ENCODE peak calls at places on chromosome 21, in ten cellular contexts. N is mammary epithelial cell, S is GM23338, M is transverse colon, A is AG10803, R is progenitor cell of endocrine pancreas, E is AG09309, D is GM12878, X is RWPE2, Q is WTC11. T is an unnamed sample.

GRCh38 chr21:21084179-21084578 is 86.0 kb downstream of the NCAM2 start:
- DNase-seq in Q (no peak), M (no peak), X (no peak), E (no peak), D (no peak), A (peak), S (no peak), N (no peak), R (no peak), T (no peak)

GRCh38 chr21:43764576-43765495 is 11.3 kb downstream of the CSTB start:
- DNase-seq in M (no peak), E (no peak), R (no peak), N (no peak), X (no peak), Q (no peak), A (no peak), S (no peak), D (no peak), T (no peak)

GRCh38 chr21:31530918-31531705 is 128.4 kb upstream of the SOD1 start:
- DNase-seq in S (no peak), D (no peak), X (no peak), A (no peak), N (no peak), R (no peak), Q (no peak), M (peak), E (no peak), T (no peak)

GRCh38 chr21:42614811-42615342 is 38.5 kb upstream of the PDE9A start:
- DNase-seq in N (peak), A (no peak), D (no peak), X (peak), R (no peak), S (peak), E (no peak), M (peak), Q (no peak), T (peak)

GRCh38 chr21:38234395-38235142 is 22.2 kb upstream of the KCNJ15 start:
- DNase-seq in R (no peak), D (no peak), A (no peak), Q (no peak), M (peak), E (no peak), N (peak), X (peak), S (no peak), T (no peak)

GRCh38 chr21:44398499-44398898 is 45.1 kb downstream of the TRPM2 start:
- DNase-seq in A (no peak), X (no peak), Q (no peak), E (peak), M (no peak), R (no peak), S (no peak), N (no peak), D (no peak), T (no peak)

GRCh38 chr21:42760977-42761751 is 107.7 kb downstream of the PDE9A start:
- DNase-seq in M (no peak), A (no peak), R (no peak), Q (no peak), S (no peak), E (no peak), X (no peak), D (no peak), N (no peak), T (no peak)

GRCh38 chr21:35014302-35015044 is 34.6 kb downstream of the RUNX1 start:
- DNase-seq in N (peak), X (no peak), S (no peak), E (no peak), A (no peak), Q (no peak), R (no peak), D (no peak), M (no peak), T (no peak)

GRCh38 chr21:38244885-38245869 is 11.6 kb upstream of the KCNJ15 start:
- DNase-seq in Q (no peak), E (peak), N (peak), M (no peak), R (no peak), D (peak), S (no peak), X (peak), A (peak), T (no peak)

GRCh38 chr21:38661296-38662223 is 144.2 kb upstream of the ETS2 start:
- DNase-seq in S (peak), Q (peak), N (no peak), A (peak), E (no peak), M (peak), R (no peak), X (no peak), D (no peak), T (peak)

GRCh38 chr21:41722052-41723018 is 44.5 kb downstream of the RIPK4 start:
- DNase-seq in E (no peak), N (no peak), D (no peak), M (no peak), A (no peak), X (no peak), R (no peak), S (no peak), Q (no peak), T (no peak)

GRCh38 chr21:46620846-46621245 is 14.6 kb upstream of the PRMT2 start:
- DNase-seq in Q (no peak), S (no peak), M (no peak), X (no peak), E (no peak), N (no peak), A (no peak), R (no peak), D (no peak), T (no peak)

GRCh38 chr21:43719748-43720538 is 1.0 kb downstream of the PDXK start:
- DNase-seq in S (no peak), M (no peak), Q (no peak), R (no peak), X (no peak), A (no peak), E (no peak), D (no peak), N (no peak), T (no peak)

GRCh38 chr21:44020551-44020950 is 8.4 kb downstream of the TRAPPC10 start:
- DNase-seq in A (no peak), S (no peak), N (no peak), R (no peak), D (no peak), M (no peak), X (no peak), Q (no peak), E (no peak), T (no peak)

GRCh38 chr21:41957991-41958766 is 4.4 kb upstream of the C2CD2 start:
- DNase-seq in R (no peak), E (peak), D (no peak), S (peak), M (peak), X (no peak), Q (no peak), N (peak), A (peak), T (no peak)

GRCh38 chr21:43727571-43728466 is 8.9 kb downstream of the PDXK start:
- DNase-seq in N (no peak), S (no peak), X (no peak), A (peak), E (no peak), R (no peak), Q (peak), D (no peak), M (no peak), T (no peak)

GRCh38 chr21:41207401-41208388 is 39.7 kb downstream of the BACE2 start:
- DNase-seq in X (no peak), Q (no peak), S (no peak), D (no peak), A (peak), R (no peak), N (peak), M (peak), E (peak), T (no peak)

GRCh38 chr21:24223625-24224024 is 1383.7 kb downstream of the MRPL39 start:
- DNase-seq in A (no peak), M (no peak), R (no peak), Q (no peak), X (no peak), N (no peak), D (no peak), S (no peak), E (no peak), T (no peak)

GRCh38 chr21:45511007-45511406 is 31.2 kb downstream of the SLC19A1 start:
- DNase-seq in S (no peak), Q (no peak), R (no peak), M (no peak), X (no peak), N (no peak), E (no peak), A (no peak), D (no peak), T (no peak)

GRCh38 chr21:45510466-45510955 is 31.7 kb downstream of the SLC19A1 start:
- DNase-seq in R (no peak), X (no peak), S (no peak), N (no peak), A (no peak), Q (no peak), M (no peak), E (no peak), D (no peak), T (no peak)

GRCh38 chr21:45507888-45508508 is 34.2 kb downstream of the SLC19A1 start:
- DNase-seq in S (no peak), R (no peak), N (no peak), M (no peak), X (no peak), D (no peak), A (no peak), E (no peak), Q (no peak), T (no peak)

GRCh38 chr21:45508607-45509565 is 33.4 kb downstream of the SLC19A1 start:
- DNase-seq in A (no peak), N (no peak), Q (no peak), E (no peak), D (no peak), R (no peak), M (no peak), X (peak), S (no peak), T (peak)

DNA sequence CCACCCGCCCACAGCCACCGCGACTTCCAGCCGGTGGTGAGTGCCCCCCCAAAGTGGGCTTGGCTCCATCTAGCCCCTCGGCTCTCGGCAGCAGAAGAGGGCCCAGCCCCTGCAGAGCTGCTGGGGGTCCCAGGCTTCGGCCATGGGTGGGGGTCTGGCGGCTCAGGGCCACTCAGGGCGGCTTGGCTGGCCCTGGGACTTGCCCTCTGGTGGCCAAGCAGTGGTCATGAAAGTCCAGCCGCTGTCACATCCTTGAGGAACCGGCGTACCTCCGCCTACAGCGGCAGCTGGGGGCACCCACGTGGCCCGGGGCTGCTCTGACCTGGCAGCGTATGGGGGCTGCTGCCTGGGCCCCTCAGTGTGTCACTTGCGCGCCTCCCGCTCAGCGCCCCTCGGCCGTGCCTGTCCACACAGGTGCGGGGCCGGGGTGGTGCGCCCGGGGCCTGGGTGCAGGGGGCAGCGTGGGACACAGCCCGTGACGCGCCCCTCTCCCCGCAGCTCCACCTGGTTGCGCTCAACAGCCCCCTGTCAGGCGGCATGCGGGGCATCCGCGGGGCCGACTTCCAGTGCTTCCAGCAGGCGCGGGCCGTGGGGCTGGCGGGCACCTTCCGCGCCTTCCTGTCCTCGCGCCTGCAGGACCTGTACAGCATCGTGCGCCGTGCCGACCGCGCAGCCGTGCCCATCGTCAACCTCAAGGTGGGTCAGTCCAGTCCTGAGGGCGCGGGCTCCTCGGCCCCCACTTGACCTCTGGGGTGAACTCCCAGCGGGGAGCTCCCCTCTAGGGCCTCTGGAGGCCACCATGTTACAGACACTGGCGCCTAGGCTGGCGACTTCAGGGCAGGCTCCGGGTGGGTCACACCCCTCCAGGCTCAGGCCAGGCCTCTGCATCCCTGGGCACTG is 32.4 kb downstream of the SLC19A1 start:
- DNase-seq in Q (no peak), M (no peak), N (no peak), S (peak), D (no peak), R (no peak), X (peak), A (no peak), E (no peak), T (peak)
- TF ChIP-seq CTCF in Q (no peak), M (no peak), N (no peak), S (peak), D (no peak), R (peak), X (no peak), A (no peak), E (peak), T (no peak)

GRCh38 chr21:33299181-33299752 is 25.5 kb upstream of the IFNAR1 start:
- DNase-seq in S (peak), N (peak), M (peak), R (no peak), A (no peak), D (peak), E (no peak), X (no peak), Q (no peak), T (no peak)
- TF ChIP-seq CTCF in S (no peak), N (peak), M (no peak), R (no peak), A (no peak), D (no peak), E (no peak), X (no peak), Q (no peak), T (no peak)

GRCh38 chr21:37060296-37060695 is 12.6 kb downstream of the PIGP start:
- DNase-seq in R (no peak), Q (no peak), N (peak), A (peak), E (peak), M (peak), D (no peak), S (peak), X (no peak), T (peak)
- TF ChIP-seq CTCF in R (no peak), Q (no peak), N (peak), A (peak), E (peak), M (no peak), D (no peak), S (no peak), X (peak), T (no peak)

DNA sequence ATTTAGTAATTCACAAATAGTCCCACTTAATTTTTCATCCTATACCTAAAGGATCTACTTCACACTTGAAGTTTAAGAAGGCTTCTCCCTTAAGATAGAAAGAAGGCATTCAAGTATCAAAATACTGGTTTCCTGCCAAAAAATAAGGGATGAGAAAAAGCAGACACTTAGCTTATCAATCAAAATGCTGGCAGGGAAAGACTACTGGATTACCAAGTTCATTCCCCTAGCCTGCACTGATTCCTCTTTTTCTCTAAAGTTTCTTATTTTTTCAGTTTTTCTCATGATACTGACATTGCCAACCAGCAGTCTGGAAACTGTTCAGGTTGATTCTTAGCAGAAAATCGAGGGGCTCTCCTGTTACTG is 204.6 kb downstream of the GABPA start:
- DNase-seq in E (no peak), S (no peak), D (no peak), Q (no peak), N (no peak), A (no peak), R (no peak), X (no peak), M (no peak), T (no peak)
- TF ChIP-seq CTCF in E (no peak), S (no peak), D (no peak), Q (no peak), N (no peak), A (no peak), R (no peak), X (no peak), M (no peak), T (no peak)

GRCh38 chr21:18801468-18801867 is 397.9 kb upstream of the TMPRSS15 start:
- DNase-seq in Q (peak), R (no peak), N (no peak), S (peak), E (no peak), M (no peak), A (no peak), X (no peak), D (no peak), T (no peak)
- TF ChIP-seq CTCF in Q (no peak), R (peak), N (no peak), S (peak), E (no peak), M (no peak), A (no peak), X (peak), D (no peak), T (no peak)

GRCh38 chr21:18772404-18772803 is 368.8 kb upstream of the TMPRSS15 start:
- DNase-seq in X (no peak), Q (no peak), A (no peak), E (no peak), S (no peak), M (no peak), N (no peak), D (no peak), R (no peak), T (no peak)
- TF ChIP-seq CTCF in X (no peak), Q (no peak), A (no peak), E (no peak), S (no peak), M (no peak), N (no peak), D (no peak), R (no peak), T (no peak)

DNA sequence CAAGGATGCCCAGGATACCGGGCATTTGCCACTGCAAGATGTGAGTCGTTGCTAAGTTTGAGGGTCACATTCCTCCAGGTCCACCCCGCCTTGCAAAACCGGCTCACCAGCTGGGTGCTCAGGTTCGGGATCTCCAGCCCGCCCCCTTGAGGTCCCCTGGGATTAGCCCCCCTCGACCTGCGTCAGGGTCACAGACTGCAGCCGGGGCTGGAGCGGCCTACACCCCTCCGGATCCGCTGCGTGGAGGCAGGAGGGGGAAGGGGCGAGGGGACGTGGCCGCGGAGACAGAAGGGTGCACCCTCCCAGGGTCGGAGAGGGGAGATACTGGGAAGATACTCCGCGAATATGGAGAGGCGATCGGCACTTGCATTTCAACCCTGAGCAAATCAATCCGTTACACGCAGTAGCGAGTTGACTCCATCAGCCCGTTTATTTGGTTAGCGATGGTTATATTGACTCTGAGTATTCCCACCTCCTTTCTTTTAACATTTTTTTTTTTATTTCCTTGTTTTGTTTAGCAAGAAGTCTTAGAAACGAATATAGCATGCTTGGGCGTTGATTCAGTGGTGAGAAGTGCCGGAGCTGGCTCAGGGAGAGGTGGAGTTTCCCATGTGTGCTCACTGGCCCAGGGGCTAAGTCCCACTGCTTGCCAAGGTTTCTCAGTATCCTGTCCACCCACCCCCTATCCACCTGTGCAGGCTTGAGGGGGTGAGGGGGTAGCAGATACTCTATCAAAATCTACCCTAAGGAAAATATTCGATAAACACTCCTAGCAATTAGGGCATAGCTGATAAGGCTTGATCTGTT is 983 bp downstream of the IFNAR2 start:
- DNase-seq in X (peak), A (peak), E (no peak), Q (peak), M (peak), R (peak), D (no peak), S (peak), N (peak), T (peak)
- TF ChIP-seq CTCF in X (peak), A (peak), E (no peak), Q (no peak), M (no peak), R (peak), D (peak), S (peak), N (peak), T (no peak)

GRCh38 chr21:29074783-29075182 is 1.3 kb upstream of the CCT8 start:
- DNase-seq in X (no peak), D (no peak), A (no peak), S (no peak), E (no peak), R (no peak), N (no peak), M (no peak), Q (no peak), T (no peak)

GRCh38 chr21:29072873-29073221 is 601 bp downstream of the CCT8 start:
- DNase-seq in A (peak), X (no peak), Q (no peak), N (no peak), R (no peak), D (no peak), S (peak), E (no peak), M (no peak), T (no peak)

GRCh38 chr21:29074007-29074376 is 544 bp upstream of the CCT8 start:
- DNase-seq in N (no peak), Q (no peak), A (no peak), E (no peak), D (no peak), R (no peak), M (no peak), X (no peak), S (no peak), T (no peak)

GRCh38 chr21:29075706-29076447 is 2.4 kb upstream of the CCT8 start:
- DNase-seq in E (no peak), A (no peak), D (no peak), X (no peak), R (no peak), N (peak), S (no peak), Q (no peak), M (no peak), T (no peak)

DNA sequence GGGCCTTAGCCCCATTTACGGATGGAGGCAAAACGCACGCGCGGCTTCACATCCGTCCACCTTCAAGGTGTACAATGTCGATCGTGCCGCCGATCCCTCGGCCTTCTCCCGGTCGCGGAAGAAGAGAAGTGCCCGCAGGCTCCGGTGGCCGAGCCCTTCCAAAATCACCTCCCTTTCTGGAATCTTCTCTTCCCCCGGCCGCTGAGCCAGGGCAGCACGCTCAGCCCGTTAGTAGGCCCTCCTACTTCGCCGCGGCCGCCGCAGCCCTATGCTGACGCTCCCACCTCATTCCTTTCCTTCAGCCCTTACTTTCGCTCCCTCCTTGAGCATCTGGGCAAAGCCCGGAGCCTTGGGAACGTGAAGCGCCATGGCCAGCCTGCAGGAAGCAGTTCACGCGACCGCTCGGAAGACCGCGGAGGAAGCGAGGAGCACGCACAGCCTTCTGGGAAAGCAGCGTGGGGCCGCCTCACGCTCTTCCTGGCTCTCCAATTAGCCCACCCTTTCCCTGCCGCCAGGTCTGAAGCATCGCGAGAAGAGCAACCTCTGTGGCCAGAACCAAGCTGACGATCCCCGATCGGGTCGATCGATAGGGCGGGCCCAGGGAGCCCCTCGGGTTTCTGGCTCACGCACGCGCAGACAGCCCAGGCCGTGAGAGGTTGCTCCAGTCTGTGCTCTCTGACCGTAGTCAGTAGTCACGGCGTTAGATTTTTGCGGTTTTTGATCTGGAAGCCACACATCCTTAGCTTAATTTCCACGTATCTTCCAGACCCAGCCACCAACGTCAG is at the start of gene CCT8:
- DNase-seq in A (peak), S (peak), M (peak), Q (peak), N (peak), X (peak), D (peak), R (peak), E (peak), T (peak)
- TF ChIP-seq CTCF in A (no peak), S (no peak), M (no peak), Q (no peak), N (no peak), X (no peak), D (no peak), R (no peak), E (no peak), T (no peak)